ENCODE peak calls at places on chromosomes 11 and 22, in five cellular contexts. V is stomach, P is uterus, R is sciatic nerve, J is bronchial epithelial cell. H is an unnamed sample.

GRCh38 chr22:40196628-40197027 is 18.9 kb downstream of the TNRC6B start:
- DNase-seq in P (peak), V (no peak), J (peak), R (no peak), H (no peak)

GRCh38 chr11:128653828-128654231 is 40.0 kb upstream of the FLI1 start:
- DNase-seq in R (peak), J (peak), P (peak), V (peak), H (no peak)

GRCh38 chr11:14539867-14540475 is 19.8 kb upstream of the PSMA1 start:
- DNase-seq in V (no peak), J (no peak), P (no peak), R (no peak), H (no peak)

GRCh38 chr11:108654994-108655631 is 9.8 kb upstream of the DDX10 start:
- DNase-seq in V (peak), P (peak), J (peak), R (no peak), H (no peak)

GRCh38 chr11:2565447-2566222 is 120.8 kb downstream of the KCNQ1 start:
- DNase-seq in J (no peak), P (no peak), V (no peak), R (peak), H (no peak)

GRCh38 chr11:65615950-65616574 is 486 bp downstream of the PCNX3 start:
- DNase-seq in V (peak), J (no peak), R (no peak), P (no peak), H (no peak)

GRCh38 chr11:63549411-63549810 is 12.8 kb downstream of the PLAAT4 start:
- DNase-seq in R (no peak), V (no peak), P (no peak), J (no peak), H (no peak)

GRCh38 chr11:74443071-74443864 is 24.1 kb downstream of the KCNE3 start:
- DNase-seq in J (peak), P (peak), V (peak), R (no peak), H (no peak)

GRCh38 chr22:20646377-20646776 is 127.5 kb upstream of the SERPIND1 start:
- DNase-seq in R (peak), V (no peak), P (no peak), J (no peak), H (no peak)

GRCh38 chr11:117442049-117442868 is 114.6 kb downstream of the CEP164 start:
- DNase-seq in P (no peak), R (no peak), V (no peak), J (no peak), H (no peak)

GRCh38 chr11:9139628-9140357 is 48.4 kb upstream of the SCUBE2 start:
- DNase-seq in V (no peak), P (no peak), J (no peak), R (no peak), H (no peak)